ENCODE peak calls at places on chromosomes 16 and 17, in four cellular contexts. D is colonic mucosa; X is ovary; J is CD4-positive, CD25-positive, alpha-beta regulatory T cell. Z is an unnamed sample. For H3K36me3 and H3K4me1, the result is how much of the 10 kb centered on the place peaks cover.

GRCh38 chr17:65556014-65556909 is 5.2 kb downstream of the AXIN2 start:
- DNase-seq in J (peak), D (peak), X (peak), Z (peak)

GRCh38 chr17:63082273-63082861 is 116.3 kb downstream of the TANC2 start:
- DNase-seq in X (no peak), D (no peak), J (peak), Z (peak)

GRCh38 chr17:78820122-78820792 is 20.4 kb downstream of the USP36 start:
- DNase-seq in X (no peak), D (no peak), J (no peak), Z (no peak)

GRCh38 chr17:47218896-47219430 is 9.8 kb downstream of the MYL4 start:
- DNase-seq in D (no peak), J (no peak), X (no peak), Z (no peak)

GRCh38 chr17:77923135-77923534 is 35.4 kb upstream of the TNRC6C start:
- DNase-seq in J (no peak), D (no peak), X (no peak), Z (no peak)

GRCh38 chr17:82373731-82374625 is 2.4 kb downstream of the UTS2R start:
- DNase-seq in D (no peak), X (no peak), J (no peak), Z (no peak)

GRCh38 chr16:23026777-23027362 is 122.4 kb downstream of the USP31 start:
- DNase-seq in D (no peak), X (no peak), J (no peak), Z (peak)

GRCh38 chr16:87407511-87408112 is 15.5 kb downstream of the MAP1LC3B start:
- DNase-seq in X (peak), J (no peak), D (no peak), Z (peak)

GRCh38 chr16:15572329-15573001 is 70.5 kb downstream of the MARF1 start:
- DNase-seq in J (no peak), D (peak), X (no peak), Z (peak)

GRCh38 chr17:65774787-65775186 is 213.3 kb upstream of the AXIN2 start:
- DNase-seq in X (no peak), D (no peak), J (no peak), Z (no peak)

DNA sequence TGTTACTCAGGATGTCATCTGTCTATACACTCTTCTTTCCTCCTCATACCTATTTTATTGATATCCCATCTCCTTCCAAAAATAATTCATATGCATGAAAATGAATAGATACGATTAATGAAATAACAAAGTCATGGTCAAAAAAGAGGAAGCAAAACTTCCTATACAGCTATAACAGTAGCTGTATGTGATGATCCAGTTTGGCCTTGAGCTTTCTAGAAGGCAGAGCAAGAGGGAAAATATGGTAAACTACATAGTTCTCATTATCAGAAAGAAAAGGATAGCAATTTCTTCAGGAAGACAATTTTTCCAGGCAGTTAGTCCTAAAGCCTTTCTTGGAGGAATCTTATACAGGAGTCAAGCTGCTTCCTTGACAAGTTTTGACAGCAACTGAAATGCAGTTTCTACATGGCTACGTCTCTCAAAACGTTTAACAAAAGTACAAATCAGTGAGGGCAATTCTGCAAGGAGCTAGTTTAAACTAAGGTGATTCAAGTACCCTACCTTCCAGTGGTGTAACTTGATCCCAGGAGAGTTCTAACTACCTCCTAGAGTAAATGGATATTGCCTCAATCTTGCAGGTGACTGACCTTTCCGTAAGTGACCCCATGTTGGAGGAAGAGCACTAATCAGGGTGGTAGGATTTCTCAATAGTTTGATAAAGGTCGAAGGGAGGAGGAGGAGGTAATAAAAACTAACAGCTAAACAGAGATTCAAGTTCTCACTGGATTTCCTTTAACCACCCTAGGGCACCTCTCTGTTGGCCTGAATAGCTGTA is 1.0 kb downstream of the SPAG5 start:
- DNase-seq in D (no peak), X (no peak), J (no peak), Z (peak)
- H3K4me3 ChIP-seq in D (peak), X (no peak), J (peak), Z (no peak)

GRCh38 chr17:41973457-41973856 is 6.9 kb downstream of the CNP start:
- DNase-seq in X (peak), J (no peak), D (no peak), Z (no peak)

GRCh38 chr17:41971721-41972523 is 5.3 kb downstream of the CNP start:
- DNase-seq in J (no peak), D (no peak), X (no peak), Z (no peak)

GRCh38 chr17:41968676-41969075 is 2.1 kb downstream of the CNP start:
- DNase-seq in D (no peak), J (no peak), X (no peak), Z (no peak)

GRCh38 chr17:41972571-41973411 is 6.2 kb downstream of the CNP start:
- DNase-seq in D (no peak), X (peak), J (no peak), Z (no peak)

DNA sequence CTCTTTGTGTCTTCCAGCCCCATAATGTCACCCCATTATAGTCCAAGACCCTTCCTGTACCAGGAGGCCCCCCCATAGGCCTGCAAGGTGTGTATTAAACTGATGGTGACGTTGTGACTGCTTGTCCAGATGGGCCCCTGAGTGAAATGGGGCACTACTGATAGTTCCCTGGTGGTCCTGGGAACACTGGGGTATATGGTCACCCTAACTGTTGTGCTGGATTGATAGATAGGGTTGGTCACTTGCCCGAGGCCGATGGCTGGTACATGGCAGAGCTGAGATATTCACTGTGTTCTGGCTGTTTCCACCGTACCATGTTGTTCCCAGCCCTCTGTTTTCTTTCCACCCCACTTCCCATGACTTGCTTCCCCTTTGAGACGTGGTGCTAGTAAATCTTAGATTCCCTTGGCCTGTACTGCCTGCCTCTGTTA is 4.3 kb downstream of the CNP start:
- DNase-seq in J (no peak), X (no peak), D (no peak), Z (no peak)
- H3K36me3 ChIP-seq in J (under half), X (under half), D (under half), Z (under half)

GRCh38 chr17:57357392-57357784 is 101.1 kb downstream of the MSI2 start:
- DNase-seq in J (no peak), X (peak), D (no peak), Z (no peak)
- H3K4me1 ChIP-seq in J (under half), X (under half), D (under half), Z (under half)

GRCh38 chr17:55458977-55459376 is 37.3 kb upstream of the MMD start:
- DNase-seq in J (no peak), X (no peak), D (no peak), Z (no peak)
- H3K4me3 ChIP-seq in J (no peak), X (no peak), D (no peak), Z (no peak)

GRCh38 chr17:21008516-21008915 is 34.3 kb downstream of the USP22 start:
- DNase-seq in J (no peak), X (no peak), D (no peak), Z (no peak)
- H3K36me3 ChIP-seq in J (half or more), X (under half), D (half or more), Z (under half)

DNA sequence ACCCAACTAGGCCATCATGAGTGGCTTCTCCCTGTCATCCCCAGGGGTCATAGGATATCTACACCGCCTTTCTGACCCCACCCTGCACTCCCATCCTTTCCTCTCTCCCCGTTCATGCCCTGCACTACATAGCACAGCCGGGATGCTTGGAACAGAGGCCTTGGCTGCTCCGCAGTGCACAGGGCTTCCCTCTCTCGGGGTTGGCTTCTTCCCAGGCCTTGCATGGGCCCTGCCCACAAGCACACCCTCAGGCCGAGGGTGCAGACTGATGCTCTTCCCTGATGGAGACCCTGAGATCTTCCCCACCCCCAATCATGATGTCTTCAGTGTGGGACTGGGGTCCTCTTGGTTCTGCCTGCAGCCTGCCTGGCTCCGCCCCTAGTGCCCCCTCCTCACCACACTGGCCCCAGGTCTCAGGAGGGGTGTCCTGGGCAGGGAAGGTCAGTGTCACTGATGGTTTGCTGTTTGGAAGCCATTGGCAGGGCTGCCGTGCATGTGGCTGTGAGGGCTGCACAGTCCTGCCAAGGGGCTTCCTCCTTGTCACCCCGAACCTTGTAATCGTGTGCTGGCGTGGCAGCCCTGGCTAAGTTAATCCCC is 14.3 kb upstream of the NAGLU start:
- DNase-seq in X (peak), J (no peak), D (no peak), Z (no peak)
- H3K4me1 ChIP-seq in X (half or more), J (under half), D (under half), Z (under half)

DNA sequence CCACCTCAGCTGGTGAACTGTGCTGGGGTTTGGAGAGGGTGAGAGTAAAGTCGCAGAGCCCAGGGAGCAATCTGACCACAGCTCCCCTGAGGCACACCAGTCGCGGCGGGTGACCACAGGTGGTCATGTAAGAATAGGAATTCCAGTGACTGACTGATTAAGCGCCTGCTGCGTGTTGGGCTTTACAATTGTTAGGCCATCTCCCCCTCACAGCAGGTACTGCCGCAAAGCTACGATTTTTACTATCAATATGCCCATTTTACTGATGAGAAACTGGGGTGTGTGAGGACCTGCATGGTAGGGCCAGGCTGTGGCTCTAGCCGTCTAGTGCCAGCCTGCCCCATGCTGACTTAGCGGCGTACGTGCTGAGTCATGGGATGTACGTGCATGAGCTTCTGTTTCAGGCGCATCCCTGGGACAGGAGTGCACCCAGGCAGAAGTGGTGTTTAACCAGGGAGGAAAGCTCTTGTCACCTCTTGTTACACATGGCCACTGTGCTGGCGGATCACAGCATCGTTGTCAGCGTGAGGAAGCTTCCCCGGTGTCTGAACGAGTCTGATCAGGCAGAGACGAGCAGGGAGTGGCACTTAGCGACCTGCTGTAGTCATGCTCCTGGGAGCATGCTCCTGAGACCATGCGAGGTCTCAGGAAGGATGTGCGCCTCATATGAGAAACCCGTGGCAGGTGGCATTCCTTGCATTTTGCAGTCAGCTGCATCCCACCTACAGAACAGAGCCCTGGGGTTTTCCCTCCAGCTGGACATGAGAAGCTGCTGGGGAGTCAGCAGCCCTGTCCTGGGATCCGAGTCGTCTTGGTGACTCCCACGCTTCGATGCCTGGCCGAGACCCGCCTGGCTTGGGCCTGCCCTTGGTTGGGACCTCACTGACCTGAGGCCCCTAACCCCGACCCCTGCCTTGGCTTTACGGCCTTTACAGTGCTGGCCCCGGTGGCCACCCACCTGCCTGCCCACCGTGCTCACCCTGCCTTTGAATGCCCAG is 163.7 kb upstream of the CHMP6 start:
- DNase-seq in X (no peak), D (no peak), J (no peak), Z (no peak)
- H3K4me3 ChIP-seq in X (no peak), D (no peak), J (no peak), Z (no peak)

DNA sequence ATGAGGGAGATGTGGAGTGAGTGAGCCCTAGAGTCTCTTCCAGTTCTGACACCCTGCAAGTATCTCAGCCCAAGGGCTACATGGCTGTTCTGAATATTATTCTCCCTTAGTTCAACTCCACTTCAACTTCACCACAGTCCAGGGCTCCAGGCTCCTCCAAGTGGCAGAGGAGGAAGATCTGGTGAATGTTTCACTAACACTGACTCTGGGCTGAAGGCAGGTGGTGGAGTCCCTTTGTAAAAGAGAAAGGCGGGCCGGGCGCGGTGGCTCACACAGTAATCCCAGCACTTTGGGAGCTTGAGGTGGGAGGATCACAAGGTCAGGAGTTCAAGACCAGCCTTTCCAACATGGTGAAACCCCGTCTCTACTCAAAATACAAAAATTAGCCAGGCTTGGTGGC is 13.6 kb downstream of the CCDC92B start:
- DNase-seq in X (no peak), D (peak), J (no peak), Z (peak)
- H3K36me3 ChIP-seq in X (under half), D (under half), J (under half), Z (under half)

DNA sequence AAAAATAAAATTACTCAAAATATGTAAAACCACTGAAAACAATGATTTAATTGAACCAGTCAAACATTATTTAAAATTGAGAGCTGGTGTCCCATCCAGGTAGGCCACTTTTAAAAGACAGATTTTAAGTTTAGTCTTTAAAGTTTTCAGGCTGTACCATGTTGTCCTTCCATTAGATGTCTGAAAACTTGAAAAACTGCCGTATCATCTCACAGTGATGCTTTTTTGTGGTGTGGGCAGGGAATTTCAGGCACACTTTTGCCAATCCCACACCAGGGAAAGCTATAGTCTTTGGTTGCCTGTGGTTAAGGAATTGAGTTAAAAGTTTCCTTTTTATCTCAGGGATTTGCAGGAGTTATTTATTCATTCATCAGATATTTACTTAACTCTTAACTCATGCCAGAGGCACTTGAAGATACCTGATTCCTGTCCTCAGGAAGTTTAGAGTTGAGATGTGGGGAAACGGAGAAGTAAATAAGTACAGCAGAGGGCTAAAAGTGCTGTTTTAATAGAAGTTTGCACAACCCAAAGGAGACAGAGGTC is 3.2 kb downstream of the SNTB2 start:
- DNase-seq in D (no peak), X (no peak), J (no peak), Z (no peak)
- H3K4me1 ChIP-seq in D (under half), X (under half), J (under half), Z (under half)

GRCh38 chr17:21235921-21236320 is 17.3 kb downstream of the NATD1 start:
- DNase-seq in D (no peak), X (no peak), J (no peak), Z (no peak)
- H3K4me3 ChIP-seq in D (no peak), X (no peak), J (no peak), Z (no peak)